ENCODE peak calls at places on chromosomes 11 and 22, in six cellular contexts. One of them, this sample, is unnamed.

GRCh38 chr11:110447897-110448522 is 18.3 kb downstream of the FDX1 start:
- DNase-seq in thoracic aorta: no peak
- DNase-seq in SK-MEL-5: no peak
- DNase-seq in MCF 10A: peak
- DNase-seq in transverse colon: no peak
- DNase-seq in neural crest cell: no peak
- DNase-seq in this sample: no peak

GRCh38 chr22:25008666-25009065 is 56.1 kb downstream of the KIAA1671 start:
- DNase-seq in thoracic aorta: no peak
- DNase-seq in SK-MEL-5: peak
- DNase-seq in MCF 10A: no peak
- DNase-seq in transverse colon: no peak
- DNase-seq in neural crest cell: no peak
- DNase-seq in this sample: no peak

GRCh38 chr11:104534268-104534667 is 364.0 kb downstream of the CASP12 start:
- DNase-seq in thoracic aorta: no peak
- DNase-seq in SK-MEL-5: no peak
- DNase-seq in MCF 10A: peak
- DNase-seq in transverse colon: no peak
- DNase-seq in neural crest cell: no peak
- DNase-seq in this sample: no peak

GRCh38 chr11:2328656-2329354 is 27.0 kb downstream of the TSPAN32 start:
- DNase-seq in thoracic aorta: no peak
- DNase-seq in SK-MEL-5: no peak
- DNase-seq in MCF 10A: no peak
- DNase-seq in transverse colon: no peak
- DNase-seq in neural crest cell: no peak
- DNase-seq in this sample: no peak

GRCh38 chr11:122758974-122759373 is 79.3 kb upstream of the CRTAM start:
- DNase-seq in thoracic aorta: no peak
- DNase-seq in SK-MEL-5: no peak
- DNase-seq in MCF 10A: peak
- DNase-seq in transverse colon: no peak
- DNase-seq in neural crest cell: no peak
- DNase-seq in this sample: no peak

GRCh38 chr11:128530119-128531091 is 57.0 kb downstream of the ETS1 start:
- DNase-seq in thoracic aorta: peak
- DNase-seq in SK-MEL-5: peak
- DNase-seq in MCF 10A: peak
- DNase-seq in transverse colon: peak
- DNase-seq in neural crest cell: no peak
- DNase-seq in this sample: no peak

GRCh38 chr11:86681039-86681745 is 8.8 kb upstream of the ME3 start:
- DNase-seq in thoracic aorta: no peak
- DNase-seq in SK-MEL-5: no peak
- DNase-seq in MCF 10A: no peak
- DNase-seq in transverse colon: no peak
- DNase-seq in neural crest cell: no peak
- DNase-seq in this sample: no peak

GRCh38 chr11:31493235-31493634 is 16.2 kb downstream of the IMMP1L start:
- DNase-seq in thoracic aorta: no peak
- DNase-seq in SK-MEL-5: no peak
- DNase-seq in MCF 10A: no peak
- DNase-seq in transverse colon: no peak
- DNase-seq in neural crest cell: no peak
- DNase-seq in this sample: no peak

GRCh38 chr11:131373326-131373725 is 2.9 kb downstream of the NTM start:
- DNase-seq in thoracic aorta: no peak
- DNase-seq in SK-MEL-5: no peak
- DNase-seq in MCF 10A: no peak
- DNase-seq in transverse colon: no peak
- DNase-seq in neural crest cell: no peak
- DNase-seq in this sample: no peak

GRCh38 chr11:72641900-72642814 is 32.1 kb downstream of the PDE2A start:
- DNase-seq in thoracic aorta: no peak
- DNase-seq in SK-MEL-5: peak
- DNase-seq in MCF 10A: peak
- DNase-seq in transverse colon: peak
- DNase-seq in neural crest cell: peak
- DNase-seq in this sample: no peak

GRCh38 chr11:69520186-69520585 is 38.7 kb downstream of the LINC01488 start:
- DNase-seq in thoracic aorta: no peak
- DNase-seq in SK-MEL-5: no peak
- DNase-seq in MCF 10A: no peak
- DNase-seq in transverse colon: no peak
- DNase-seq in neural crest cell: no peak
- DNase-seq in this sample: no peak

GRCh38 chr22:31313366-31314147 is 21.3 kb upstream of the PIK3IP1 start:
- DNase-seq in thoracic aorta: peak
- DNase-seq in SK-MEL-5: peak
- DNase-seq in MCF 10A: peak
- DNase-seq in transverse colon: peak
- DNase-seq in neural crest cell: peak
- DNase-seq in this sample: peak

GRCh38 chr11:111460752-111461305 is 51.4 kb downstream of the BTG4 start:
- DNase-seq in thoracic aorta: no peak
- DNase-seq in SK-MEL-5: no peak
- DNase-seq in MCF 10A: no peak
- DNase-seq in transverse colon: no peak
- DNase-seq in neural crest cell: no peak
- DNase-seq in this sample: no peak

This sample was measured in hippocampal formation.